ENCODE peak calls at places on chromosomes 6 and 20, in four cellular contexts. One of them, this sample, is unnamed. For H3K9me3, the result is how much of the 10 kb centered on the place peaks cover.

GRCh38 chr20:50594231-50594590 is 84.0 kb downstream of the PTPN1 start:
- DNase-seq in ovary: no peak
- DNase-seq in spleen: no peak
- DNase-seq in CD4-positive, alpha-beta T cell: no peak
- DNase-seq in this sample: no peak

GRCh38 chr20:36305602-36306556 is at the start of gene DLGAP4:
- DNase-seq in ovary: no peak
- DNase-seq in spleen: no peak
- DNase-seq in CD4-positive, alpha-beta T cell: no peak
- DNase-seq in this sample: no peak

GRCh38 chr20:62778058-62778457 is 18.2 kb upstream of the MRGBP start:
- DNase-seq in ovary: no peak
- DNase-seq in spleen: no peak
- DNase-seq in CD4-positive, alpha-beta T cell: no peak
- DNase-seq in this sample: no peak

GRCh38 chr20:58864346-58864745 is 11.8 kb downstream of the GNAS start:
- DNase-seq in ovary: no peak
- DNase-seq in spleen: no peak
- DNase-seq in CD4-positive, alpha-beta T cell: no peak
- DNase-seq in this sample: no peak

GRCh38 chr6:33733294-33734007 is 13.3 kb downstream of the IP6K3 start:
- DNase-seq in ovary: no peak
- DNase-seq in spleen: no peak
- DNase-seq in CD4-positive, alpha-beta T cell: no peak
- DNase-seq in this sample: no peak

GRCh38 chr20:41218466-41218865 is 81.1 kb downstream of the PLCG1 start:
- DNase-seq in ovary: no peak
- DNase-seq in spleen: no peak
- DNase-seq in CD4-positive, alpha-beta T cell: no peak
- DNase-seq in this sample: no peak

GRCh38 chr6:28525496-28526039 is at the start of gene GPX5:
- DNase-seq in ovary: no peak
- DNase-seq in spleen: no peak
- DNase-seq in CD4-positive, alpha-beta T cell: no peak
- DNase-seq in this sample: no peak

GRCh38 chr6:118683881-118684872 is 32.8 kb upstream of the CEP85L start:
- DNase-seq in ovary: no peak
- DNase-seq in spleen: no peak
- DNase-seq in CD4-positive, alpha-beta T cell: no peak
- DNase-seq in this sample: no peak

GRCh38 chr6:37695273-37695672 is 2.4 kb downstream of the MDGA1 start:
- DNase-seq in ovary: no peak
- DNase-seq in spleen: no peak
- DNase-seq in CD4-positive, alpha-beta T cell: no peak
- DNase-seq in this sample: no peak

GRCh38 chr6:51472745-51473483 is 614.5 kb downstream of the PKHD1 start:
- DNase-seq in ovary: no peak
- DNase-seq in spleen: no peak
- DNase-seq in CD4-positive, alpha-beta T cell: no peak
- DNase-seq in this sample: no peak

GRCh38 chr6:38025431-38025830 is 205.9 kb downstream of the ZFAND3 start:
- DNase-seq in ovary: no peak
- DNase-seq in spleen: no peak
- DNase-seq in CD4-positive, alpha-beta T cell: no peak
- DNase-seq in this sample: no peak

GRCh38 chr20:59961423-59961822 is 3.2 kb downstream of the CDH26 start:
- DNase-seq in ovary: no peak
- DNase-seq in spleen: no peak
- DNase-seq in CD4-positive, alpha-beta T cell: no peak
- DNase-seq in this sample: no peak

GRCh38 chr6:96925290-96925687 is 761 bp downstream of the KLHL32 start:
- DNase-seq in ovary: no peak
- DNase-seq in spleen: no peak
- DNase-seq in CD4-positive, alpha-beta T cell: no peak
- DNase-seq in this sample: no peak

GRCh38 chr6:32187009-32187709 is 2.8 kb downstream of the PBX2 start:
- DNase-seq in ovary: no peak
- DNase-seq in spleen: no peak
- DNase-seq in CD4-positive, alpha-beta T cell: no peak
- DNase-seq in this sample: no peak

GRCh38 chr6:87742106-87742505 is 40.1 kb upstream of the AKIRIN2 start:
- DNase-seq in ovary: no peak
- DNase-seq in spleen: peak
- DNase-seq in CD4-positive, alpha-beta T cell: peak
- DNase-seq in this sample: peak

GRCh38 chr6:41963371-41963770 is 21.8 kb upstream of the CCND3 start:
- DNase-seq in ovary: no peak
- DNase-seq in spleen: no peak
- DNase-seq in CD4-positive, alpha-beta T cell: no peak
- DNase-seq in this sample: no peak

GRCh38 chr6:41966961-41967311 is 25.3 kb upstream of the CCND3 start:
- DNase-seq in ovary: no peak
- DNase-seq in spleen: no peak
- DNase-seq in CD4-positive, alpha-beta T cell: no peak
- DNase-seq in this sample: no peak

GRCh38 chr6:41966214-41966920 is 24.8 kb upstream of the CCND3 start:
- DNase-seq in ovary: no peak
- DNase-seq in spleen: no peak
- DNase-seq in CD4-positive, alpha-beta T cell: no peak
- DNase-seq in this sample: no peak

GRCh38 chr6:41965429-41966213 is 24.0 kb upstream of the CCND3 start:
- DNase-seq in ovary: no peak
- DNase-seq in spleen: no peak
- DNase-seq in CD4-positive, alpha-beta T cell: no peak
- DNase-seq in this sample: no peak

DNA sequence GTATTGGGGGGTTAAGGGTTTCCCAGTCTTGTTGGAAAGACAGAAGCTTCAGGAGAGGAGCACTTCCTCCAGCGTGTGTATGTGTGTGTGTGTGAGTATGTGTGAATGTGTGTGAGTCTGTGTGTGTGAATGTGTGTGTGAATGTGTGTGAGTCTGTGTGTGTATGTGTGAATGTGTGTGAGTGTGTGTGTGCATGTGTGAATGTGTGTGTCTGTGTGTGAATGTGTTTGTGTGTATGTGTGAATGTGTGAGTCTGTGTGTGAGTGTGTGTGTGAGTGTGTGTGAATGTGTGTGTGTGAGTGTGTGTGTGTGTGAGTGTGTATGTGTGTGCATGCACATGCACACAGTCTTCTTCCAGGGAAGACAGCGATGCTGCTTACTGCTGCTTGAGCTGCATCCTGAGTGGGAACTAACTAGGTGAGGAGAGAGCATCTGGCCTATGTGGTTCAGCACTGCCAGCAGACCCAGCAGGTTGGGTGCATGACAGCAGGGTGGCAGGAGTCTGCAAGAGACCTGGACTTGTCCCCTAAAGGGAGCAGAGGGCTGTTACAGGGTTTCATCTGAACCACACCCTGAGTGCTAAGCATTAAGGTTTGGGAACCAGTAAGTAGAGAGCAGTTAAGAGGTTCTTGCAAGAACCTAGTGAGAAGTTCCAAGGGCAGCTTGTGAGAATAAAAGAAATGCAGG is 22.7 kb upstream of the CCND3 start:
- DNase-seq in ovary: no peak
- DNase-seq in spleen: no peak
- DNase-seq in CD4-positive, alpha-beta T cell: no peak
- DNase-seq in this sample: no peak
- TF ChIP-seq CTCF in ovary: no peak
- TF ChIP-seq CTCF in spleen: no peak
- TF ChIP-seq CTCF in CD4-positive, alpha-beta T cell: no peak
- TF ChIP-seq CTCF in this sample: no peak

GRCh38 chr6:167311286-167311685 is 13.6 kb upstream of the TTLL2 start:
- DNase-seq in ovary: no peak
- DNase-seq in spleen: no peak
- DNase-seq in CD4-positive, alpha-beta T cell: no peak
- DNase-seq in this sample: no peak
- H3K9me3 ChIP-seq in ovary: under half
- H3K9me3 ChIP-seq in spleen: under half
- H3K9me3 ChIP-seq in CD4-positive, alpha-beta T cell: under half
- H3K9me3 ChIP-seq in this sample: under half

DNA sequence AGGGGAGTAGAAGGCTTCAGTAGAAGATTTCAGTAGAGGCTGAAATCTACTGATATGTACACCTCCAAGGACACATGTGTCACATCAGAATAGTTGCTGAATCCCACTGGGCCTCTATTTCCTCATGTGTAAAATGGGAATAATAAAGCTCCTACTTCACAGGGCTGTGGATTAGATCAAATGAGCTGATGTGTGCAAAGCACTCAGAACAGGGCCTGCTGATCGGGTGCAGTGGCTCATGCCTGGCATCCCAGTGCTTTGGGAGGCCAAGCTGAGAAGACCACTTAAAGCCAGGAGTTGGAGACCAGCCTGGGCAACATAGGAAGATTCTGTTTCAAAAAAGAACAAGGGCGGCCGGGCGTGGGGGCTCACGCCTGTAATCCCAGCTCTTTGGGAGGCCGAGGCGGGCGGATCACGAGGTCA is 8.1 kb upstream of the AP5S1 start:
- DNase-seq in ovary: no peak
- DNase-seq in spleen: peak
- DNase-seq in CD4-positive, alpha-beta T cell: no peak
- DNase-seq in this sample: no peak
- H3K27ac ChIP-seq in ovary: peak
- H3K27ac ChIP-seq in spleen: peak
- H3K27ac ChIP-seq in CD4-positive, alpha-beta T cell: peak
- H3K27ac ChIP-seq in this sample: peak

DNA sequence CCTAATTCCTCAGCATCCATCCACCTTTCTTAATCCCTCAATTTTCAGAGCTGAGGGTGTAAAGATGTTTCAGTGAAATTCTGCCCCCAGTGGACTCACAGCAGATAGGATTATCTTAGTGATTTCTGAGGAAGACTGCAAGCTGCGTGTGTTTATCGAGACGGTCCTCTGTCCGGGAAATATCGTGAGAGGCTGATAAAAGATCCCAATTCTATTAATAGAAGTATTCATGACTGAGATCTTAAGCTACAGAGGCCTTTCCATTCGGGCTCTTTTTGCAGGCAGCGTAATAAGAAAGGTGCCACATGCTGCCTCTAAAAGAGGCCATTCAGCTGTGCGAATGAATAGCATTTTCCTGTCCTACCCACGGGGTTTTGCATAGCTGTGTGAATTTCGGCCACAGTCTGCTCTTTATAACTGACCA is 209.0 kb downstream of the ARHGAP18 start:
- DNase-seq in ovary: no peak
- DNase-seq in spleen: no peak
- DNase-seq in CD4-positive, alpha-beta T cell: no peak
- DNase-seq in this sample: no peak
- TF ChIP-seq CTCF in ovary: no peak
- TF ChIP-seq CTCF in spleen: no peak
- TF ChIP-seq CTCF in CD4-positive, alpha-beta T cell: peak
- TF ChIP-seq CTCF in this sample: no peak

DNA sequence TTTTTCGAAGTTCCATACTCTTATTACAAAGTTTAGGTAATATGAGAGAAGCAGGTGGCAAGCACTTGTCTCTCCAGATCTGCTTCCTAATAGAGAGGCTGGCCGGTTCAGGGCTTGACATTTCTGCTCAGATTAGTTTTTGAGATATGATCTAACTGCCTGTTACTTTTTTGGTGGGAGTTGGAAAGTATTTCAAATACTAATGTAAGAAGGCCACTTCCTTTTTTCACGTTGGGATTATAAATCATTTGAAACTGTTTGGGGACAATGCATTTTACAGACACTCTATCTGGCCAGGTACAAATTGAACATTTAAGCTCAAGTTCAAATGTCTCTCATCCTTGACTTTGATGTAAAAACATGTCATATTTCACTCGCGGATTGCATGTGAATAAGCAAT is 222.1 kb upstream of the SULF2 start:
- DNase-seq in ovary: no peak
- DNase-seq in spleen: no peak
- DNase-seq in CD4-positive, alpha-beta T cell: no peak
- DNase-seq in this sample: no peak
- H3K9me3 ChIP-seq in ovary: under half
- H3K9me3 ChIP-seq in spleen: under half
- H3K9me3 ChIP-seq in CD4-positive, alpha-beta T cell: under half
- H3K9me3 ChIP-seq in this sample: under half

GRCh38 chr6:168935628-168936010 is 318.0 kb downstream of the THBS2 start:
- DNase-seq in ovary: no peak
- DNase-seq in spleen: no peak
- DNase-seq in CD4-positive, alpha-beta T cell: no peak
- DNase-seq in this sample: no peak
- H3K27ac ChIP-seq in ovary: no peak
- H3K27ac ChIP-seq in spleen: no peak
- H3K27ac ChIP-seq in CD4-positive, alpha-beta T cell: no peak
- H3K27ac ChIP-seq in this sample: no peak

GRCh38 chr6:146925846-146926245 is 278.4 kb upstream of the STXBP5 start:
- DNase-seq in ovary: no peak
- DNase-seq in spleen: no peak
- DNase-seq in CD4-positive, alpha-beta T cell: no peak
- DNase-seq in this sample: no peak

GRCh38 chr6:146935489-146935888 is 268.7 kb upstream of the STXBP5 start:
- DNase-seq in ovary: no peak
- DNase-seq in spleen: no peak
- DNase-seq in CD4-positive, alpha-beta T cell: no peak
- DNase-seq in this sample: no peak

GRCh38 chr6:146928503-146928902 is 275.7 kb upstream of the STXBP5 start:
- DNase-seq in ovary: no peak
- DNase-seq in spleen: no peak
- DNase-seq in CD4-positive, alpha-beta T cell: no peak
- DNase-seq in this sample: no peak

DNA sequence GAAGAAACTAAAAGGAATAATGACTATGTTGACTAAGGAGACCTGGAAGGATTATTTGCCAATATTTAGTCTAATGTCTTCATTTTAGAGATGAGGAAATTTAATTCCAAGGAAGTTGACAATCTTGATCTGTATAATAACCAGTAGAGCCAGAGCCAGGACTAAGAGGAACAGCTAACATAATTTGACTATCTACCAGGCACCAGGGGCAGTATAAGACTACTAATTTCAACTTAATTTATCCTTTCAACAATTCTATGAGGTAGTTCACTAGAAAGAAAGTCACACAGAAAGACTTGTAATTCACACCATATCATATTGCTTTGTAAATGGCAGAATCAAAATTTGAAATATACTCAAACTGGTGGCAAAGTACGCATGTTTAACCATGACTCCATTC is 273.0 kb upstream of the STXBP5 start:
- DNase-seq in ovary: no peak
- DNase-seq in spleen: no peak
- DNase-seq in CD4-positive, alpha-beta T cell: no peak
- DNase-seq in this sample: no peak
- TF ChIP-seq CTCF in ovary: no peak
- TF ChIP-seq CTCF in spleen: no peak
- TF ChIP-seq CTCF in CD4-positive, alpha-beta T cell: peak
- TF ChIP-seq CTCF in this sample: no peak

DNA sequence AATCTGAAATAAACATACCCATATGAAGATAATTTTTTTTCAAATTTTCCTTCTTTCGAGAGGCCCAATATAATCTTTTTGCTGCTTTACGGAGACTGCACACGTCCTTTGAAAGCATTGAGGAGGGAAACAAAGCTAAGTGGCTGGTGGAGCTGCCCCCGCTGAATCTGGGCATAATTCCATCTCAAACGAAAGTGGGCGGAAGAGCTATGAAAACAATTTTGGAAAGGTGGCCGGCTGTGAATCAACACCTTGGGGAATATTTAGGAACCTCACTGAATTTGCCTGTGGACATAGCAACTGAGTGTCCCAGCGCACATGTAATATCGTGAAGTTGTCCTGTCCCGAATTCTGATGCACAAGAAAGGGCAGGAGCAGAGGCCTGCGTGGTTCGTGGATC is 55.6 kb upstream of the SMOC2 start:
- DNase-seq in ovary: no peak
- DNase-seq in spleen: no peak
- DNase-seq in CD4-positive, alpha-beta T cell: no peak
- DNase-seq in this sample: no peak
- H3K9me3 ChIP-seq in ovary: under half
- H3K9me3 ChIP-seq in spleen: under half
- H3K9me3 ChIP-seq in CD4-positive, alpha-beta T cell: under half
- H3K9me3 ChIP-seq in this sample: under half